ENCODE peak calls at places on chromosomes 7 and 10, in seven cellular contexts. O is AG04450; L is fibroblast of the aortic adventitia; G is CD8-positive, alpha-beta T cell; B is OCI-LY7; C is Panc1; I is AG04449. K is an unnamed sample.

GRCh38 chr7:115632636-115633035 is 397.9 kb downstream of the TFEC start:
- DNase-seq in O (no peak), L (no peak), G (no peak), B (no peak), C (no peak), I (no peak), K (no peak)

GRCh38 chr7:102889836-102890235 is 23.0 kb upstream of the LRRC17 start:
- DNase-seq in O (no peak), L (peak), G (no peak), B (no peak), C (no peak), I (no peak), K (no peak)

GRCh38 chr10:53269482-53269881 is 496.9 kb upstream of the MBL2 start:
- DNase-seq in O (no peak), L (no peak), G (no peak), B (no peak), C (no peak), I (no peak), K (no peak)

GRCh38 chr7:155448632-155449007 is 9.3 kb upstream of the EN2 start:
- DNase-seq in O (no peak), L (no peak), G (no peak), B (no peak), C (no peak), I (no peak), K (no peak)

GRCh38 chr7:101094791-101095375 is 9.6 kb downstream of the TRIM56 start:
- DNase-seq in O (peak), L (peak), G (no peak), B (no peak), C (no peak), I (no peak), K (no peak)

GRCh38 chr7:105261689-105262088 is 127.0 kb downstream of the SRPK2 start:
- DNase-seq in O (no peak), L (no peak), G (no peak), B (no peak), C (no peak), I (no peak), K (no peak)

GRCh38 chr10:62620491-62620890 is 184.0 kb upstream of the ADO start:
- DNase-seq in O (no peak), L (no peak), G (no peak), B (peak), C (no peak), I (no peak), K (no peak)

GRCh38 chr10:102648889-102649752 is 4.8 kb downstream of the TRIM8 start:
- DNase-seq in O (no peak), L (no peak), G (no peak), B (peak), C (no peak), I (no peak), K (no peak)

GRCh38 chr10:34933676-34934075 is 118.6 kb upstream of the PARD3 start:
- DNase-seq in O (no peak), L (peak), G (no peak), B (no peak), C (no peak), I (no peak), K (no peak)

GRCh38 chr7:113161050-113161449 is 42.7 kb upstream of the SMIM30 start:
- DNase-seq in O (no peak), L (no peak), G (no peak), B (no peak), C (no peak), I (no peak), K (no peak)
- TF ChIP-seq CTCF in O (no peak), L (no peak), G (no peak), B (no peak), C (no peak), I (no peak), K (no peak)

DNA sequence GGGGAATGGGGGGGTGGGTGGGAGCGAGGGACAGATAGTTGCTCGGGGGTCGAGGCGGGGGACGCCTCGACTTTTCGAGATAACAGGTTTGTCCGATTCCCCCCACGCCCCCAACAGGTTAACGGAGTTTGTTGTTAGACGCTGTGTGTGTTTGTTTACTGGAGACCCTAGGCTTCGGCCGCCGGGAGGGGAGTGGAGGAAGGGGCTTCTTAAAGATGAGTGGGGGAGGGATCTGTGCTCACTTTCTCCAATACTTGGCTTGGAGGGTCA is 846 bp downstream of the SORCS3 start:
- DNase-seq in O (no peak), L (no peak), G (no peak), B (no peak), C (no peak), I (no peak), K (no peak)
- H3K4me3 ChIP-seq in O (no peak), L (peak), G (no peak), B (no peak), C (no peak), I (no peak), K (peak)

DNA sequence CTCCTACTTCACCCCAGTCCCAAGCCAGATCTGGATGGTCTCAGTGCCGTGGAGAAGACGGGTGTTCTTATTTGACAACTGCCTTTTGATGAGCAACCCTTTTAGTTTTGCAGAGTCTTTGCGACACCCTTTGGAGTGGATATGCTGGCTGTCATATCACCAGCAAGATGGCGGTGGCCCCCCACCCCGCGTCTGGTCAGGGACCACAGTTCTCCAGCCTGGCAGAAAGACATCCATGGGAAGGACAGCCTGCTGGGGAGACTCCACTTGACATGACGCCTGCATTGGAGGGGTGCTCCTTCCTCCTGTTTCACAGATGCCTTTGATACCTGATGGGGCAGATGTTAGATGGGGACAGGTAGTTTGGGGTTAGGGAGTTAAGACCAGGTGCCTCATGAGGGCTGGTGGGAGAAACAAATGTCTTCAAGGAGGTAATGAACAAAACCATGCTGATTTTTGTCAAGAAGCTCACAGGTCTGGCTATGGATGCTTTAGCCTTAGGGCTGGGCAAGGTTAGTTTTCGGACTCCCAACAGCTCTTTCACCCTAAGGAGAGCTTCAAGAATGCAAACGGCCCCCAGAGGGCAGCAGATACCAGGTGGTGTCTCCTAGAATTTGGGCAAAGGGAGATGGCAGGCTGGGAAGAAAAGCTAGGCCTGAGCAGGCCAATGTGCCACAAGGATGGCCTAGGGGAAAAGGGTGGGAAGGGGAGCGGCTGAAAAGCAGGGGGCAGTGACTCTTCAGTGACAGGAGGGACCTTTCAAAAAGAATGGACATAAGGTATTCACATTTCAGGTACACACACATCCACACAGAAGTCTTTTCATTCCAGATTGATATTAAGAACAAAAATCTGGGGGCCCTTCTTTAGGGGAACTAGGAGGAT is 95.2 kb downstream of the CLEC2L start:
- DNase-seq in O (no peak), L (peak), G (peak), B (peak), C (no peak), I (no peak), K (no peak)
- TF ChIP-seq CTCF in O (peak), L (peak), G (peak), B (peak), C (peak), I (peak), K (peak)

DNA sequence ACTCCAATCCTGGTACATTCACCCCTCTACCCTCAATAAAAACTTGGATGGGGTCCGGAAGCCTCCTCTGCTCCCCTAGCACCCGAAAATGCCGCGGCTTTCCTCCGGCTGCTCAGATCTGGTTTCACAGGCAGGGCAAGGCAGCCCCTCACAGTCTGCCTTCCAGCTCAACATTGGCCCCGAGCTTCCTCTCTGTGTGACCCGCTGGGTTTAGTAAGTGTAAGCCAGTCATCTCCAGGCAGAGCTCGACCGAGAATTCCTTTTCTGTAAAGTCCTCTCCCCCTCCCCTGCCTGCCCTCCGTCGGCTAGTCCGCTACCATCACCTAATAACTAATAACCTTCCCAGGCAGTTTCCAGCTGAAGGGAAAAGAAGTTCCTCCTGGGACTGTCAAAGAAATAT is 3.4 kb downstream of the INHBA start:
- DNase-seq in O (no peak), L (peak), G (no peak), B (no peak), C (no peak), I (no peak), K (no peak)
- H3K4me3 ChIP-seq in O (peak), L (peak), G (no peak), B (no peak), C (peak), I (peak), K (peak)

DNA sequence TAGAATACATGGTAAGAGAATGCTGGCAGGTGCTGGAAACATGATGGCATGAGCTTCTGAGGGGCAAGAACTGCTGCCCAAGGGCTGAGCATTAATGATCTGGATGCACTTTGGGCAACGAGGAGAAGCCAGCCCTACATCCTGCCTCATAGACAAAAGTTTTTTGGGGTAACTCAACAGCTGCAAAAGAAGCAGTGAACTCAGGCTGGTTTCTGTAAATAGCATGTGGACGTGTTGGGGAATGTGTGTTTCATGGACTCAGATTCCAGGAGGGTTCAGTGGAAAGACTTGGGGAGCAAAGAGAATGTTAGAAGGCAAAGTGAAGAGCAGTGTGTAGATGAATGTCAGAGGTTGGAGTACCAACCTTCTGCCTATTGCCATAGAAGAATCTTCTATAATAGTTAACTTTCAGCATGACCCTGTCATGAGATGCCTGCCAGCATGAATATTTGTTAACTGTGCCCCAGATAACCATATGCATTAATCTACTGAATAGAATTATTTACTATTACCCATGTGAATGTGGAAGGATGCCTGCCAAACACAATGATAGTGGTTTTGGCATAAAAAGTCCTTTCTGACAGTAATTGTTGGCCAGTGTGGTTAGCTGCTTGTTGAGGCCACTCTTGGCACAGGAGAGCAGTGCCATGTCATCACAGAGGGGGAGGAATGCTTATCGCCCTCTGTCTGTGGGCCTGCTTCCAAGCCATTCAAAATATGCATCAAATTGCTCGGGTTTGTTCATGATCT is 165.6 kb downstream of the WNT2 start:
- DNase-seq in O (peak), L (peak), G (no peak), B (no peak), C (no peak), I (peak), K (peak)
- TF ChIP-seq CTCF in O (peak), L (peak), G (no peak), B (peak), C (peak), I (peak), K (peak)

DNA sequence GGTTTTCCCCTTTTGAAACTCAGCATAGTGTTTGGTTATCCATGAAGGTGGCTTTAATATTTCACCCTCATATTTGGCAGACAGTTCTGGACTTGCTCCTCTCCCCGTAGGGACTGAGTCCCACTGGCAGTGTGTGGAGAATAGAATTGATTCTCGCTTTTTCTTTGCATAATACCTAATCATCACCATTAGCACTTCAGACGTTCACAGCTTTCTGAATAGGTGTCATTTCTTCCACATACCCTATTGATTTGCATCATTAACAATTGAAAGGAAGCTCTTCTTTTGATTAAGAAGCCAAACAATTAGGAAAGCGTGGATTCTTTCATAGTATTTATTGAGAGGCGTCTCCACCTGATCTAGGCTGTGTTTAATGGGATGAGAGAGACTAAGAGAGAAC is 250.1 kb upstream of the C7orf33 start:
- DNase-seq in O (no peak), L (no peak), G (no peak), B (no peak), C (no peak), I (no peak), K (no peak)
- H3K4me3 ChIP-seq in O (no peak), L (no peak), G (no peak), B (no peak), C (peak), I (no peak), K (no peak)

DNA sequence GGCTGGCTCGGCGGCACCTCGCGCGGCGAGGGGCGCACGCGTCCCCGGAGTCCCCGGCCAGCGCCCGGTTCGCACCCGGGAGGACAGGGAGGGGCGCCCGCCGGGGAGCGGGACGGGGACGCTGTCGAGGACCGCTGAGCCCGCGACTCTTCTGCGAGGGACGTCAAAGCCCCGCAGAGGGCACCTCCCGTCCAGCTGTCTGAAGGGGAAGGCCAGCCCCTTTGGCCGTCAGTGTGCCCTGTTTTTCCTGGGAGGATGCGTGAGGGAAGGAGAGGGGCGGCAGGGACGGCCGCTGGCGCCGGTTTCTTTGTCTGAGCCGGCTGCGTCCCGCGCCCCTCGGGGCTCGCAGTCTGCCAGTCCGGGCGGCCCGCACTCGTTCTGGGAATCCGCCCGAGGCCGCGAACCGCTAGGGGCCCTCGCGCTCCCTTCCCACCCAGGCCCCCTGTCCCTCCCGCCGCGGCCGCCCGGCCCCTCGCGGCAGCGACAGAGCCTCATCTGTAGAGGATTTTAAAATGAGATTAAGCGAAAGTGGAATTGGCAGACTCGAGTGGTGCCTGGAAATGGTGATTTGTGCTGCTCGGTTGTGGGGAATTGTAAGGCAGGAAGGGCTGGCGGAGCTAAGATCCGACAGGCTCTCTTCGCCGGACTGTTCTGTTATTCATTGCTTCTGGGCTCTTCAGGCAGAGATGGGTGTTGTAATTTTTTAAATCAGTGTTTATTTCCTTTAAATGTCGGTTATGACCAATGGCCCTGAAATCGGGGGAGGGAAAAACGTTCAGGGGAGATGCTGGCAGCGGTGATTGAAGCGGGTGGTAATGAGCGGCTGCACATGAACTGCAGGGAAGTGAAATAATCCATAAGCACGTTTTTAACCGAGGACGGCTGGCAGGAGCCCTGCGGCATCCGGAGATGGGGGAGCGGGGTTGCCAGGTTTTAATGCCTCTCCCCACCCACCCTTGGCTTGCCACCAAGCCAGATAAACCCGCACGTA is 622 bp upstream of the RELN start:
- DNase-seq in O (no peak), L (peak), G (no peak), B (no peak), C (no peak), I (no peak), K (no peak)
- TF ChIP-seq CTCF in O (no peak), L (no peak), G (no peak), B (no peak), C (peak), I (peak), K (no peak)

GRCh38 chr10:46523119-46523880 is 33.2 kb downstream of the GPRIN2 start:
- DNase-seq in O (no peak), L (peak), G (no peak), B (no peak), C (no peak), I (no peak), K (no peak)
- H3K4me3 ChIP-seq in O (no peak), L (no peak), G (no peak), B (no peak), C (no peak), I (no peak), K (no peak)

K was measured in AG09309.